ENCODE peak calls at places on chromosomes 12 and 14, in six cellular contexts. P, D, C, E, T and Y are unnamed samples.
A peak's percentile ranks its signal among the peaks of the same experiment; 100 is the strongest.

GRCh38 chr12:107393043-107393725 is 292.4 kb upstream of the PWP1 start:
- DNase-seq in T (no peak), C (no peak), E (no peak), D (no peak), P (no peak), Y (no peak)

GRCh38 chr14:47675489-47676300 is at the start of gene MDGA2:
- DNase-seq in T (no peak), E (no peak), P (no peak), C (peak; percentile 61), D (no peak), Y (no peak)

GRCh38 chr12:124849382-124849781 is 14.3 kb downstream of the SCARB1 start:
- DNase-seq in P (no peak), E (no peak), T (no peak), C (no peak), D (peak; percentile 57), Y (no peak)

GRCh38 chr12:48002179-48002601 is 2.1 kb downstream of the COL2A1 start:
- DNase-seq in E (no peak), P (no peak), T (no peak), D (no peak), C (peak; percentile 39), Y (no peak)

GRCh38 chr14:105616802-105617192 is 90.4 kb downstream of the TMEM121 start:
- DNase-seq in E (no peak), P (no peak), T (no peak), C (no peak), D (no peak), Y (no peak)

GRCh38 chr12:123059501-123059900 is 79.0 kb downstream of the ARL6IP4 start:
- DNase-seq in D (no peak), C (no peak), P (no peak), T (no peak), E (no peak), Y (no peak)

GRCh38 chr14:59332727-59333126 is 132.5 kb downstream of the GPR135 start:
- DNase-seq in E (no peak), T (no peak), P (no peak), D (no peak), C (no peak), Y (no peak)

GRCh38 chr12:32776258-32776657 is 20.6 kb upstream of the YARS2 start:
- DNase-seq in E (no peak), D (no peak), T (no peak), C (no peak), P (no peak), Y (no peak)

GRCh38 chr12:126667340-126667739 is 1599.6 kb upstream of the TMEM132C start:
- DNase-seq in C (no peak), T (no peak), D (no peak), E (no peak), P (no peak), Y (peak; percentile 25)

GRCh38 chr14:81176224-81176623 is 44.5 kb downstream of the GTF2A1 start:
- DNase-seq in E (peak; percentile 76), D (no peak), C (no peak), P (no peak), T (peak; percentile 68), Y (no peak)

GRCh38 chr14:57060276-57060956 is 208.3 kb downstream of the EXOC5 start:
- DNase-seq in T (no peak), C (no peak), P (no peak), D (no peak), E (no peak), Y (peak; percentile 16)

GRCh38 chr12:12977231-12977630 is 22.8 kb downstream of the HEBP1 start:
- DNase-seq in T (no peak), P (no peak), D (no peak), E (no peak), C (no peak), Y (no peak)

GRCh38 chr12:48943221-48943620 is 14.1 kb downstream of the ARF3 start:
- DNase-seq in C (no peak), E (no peak), D (no peak), T (no peak), P (no peak), Y (no peak)

GRCh38 chr14:74492413-74493342 is at the start of gene NPC2:
- DNase-seq in T (no peak), E (no peak), D (no peak), C (no peak), P (no peak), Y (no peak)

GRCh38 chr14:53331247-53331646 is 178.1 kb upstream of the DDHD1 start:
- DNase-seq in C (no peak), P (no peak), E (no peak), T (no peak), D (no peak), Y (peak; percentile 42)

GRCh38 chr12:131217024-131217586 is 263.4 kb downstream of the ADGRD1 start:
- DNase-seq in D (no peak), C (no peak), T (no peak), P (no peak), E (no peak), Y (no peak)

GRCh38 chr12:108305520-108305919 is 33.6 kb downstream of the CMKLR1 start:
- DNase-seq in P (no peak), T (peak; percentile 97), E (peak; percentile 96), D (peak; percentile 45), C (no peak), Y (peak; percentile 45)

GRCh38 chr14:33733721-33734120 is 217.2 kb downstream of the EGLN3 start:
- DNase-seq in E (no peak), D (no peak), P (no peak), T (no peak), C (no peak), Y (no peak)

GRCh38 chr14:33733310-33733709 is 217.6 kb downstream of the EGLN3 start:
- DNase-seq in D (no peak), T (no peak), C (no peak), P (no peak), E (no peak), Y (no peak)

GRCh38 chr14:33736979-33737378 is 213.9 kb downstream of the EGLN3 start:
- DNase-seq in P (no peak), T (no peak), E (no peak), C (no peak), D (no peak), Y (no peak)

GRCh38 chr14:33736299-33736698 is 214.6 kb downstream of the EGLN3 start:
- DNase-seq in P (no peak), C (no peak), E (no peak), T (no peak), D (no peak), Y (no peak)

DNA sequence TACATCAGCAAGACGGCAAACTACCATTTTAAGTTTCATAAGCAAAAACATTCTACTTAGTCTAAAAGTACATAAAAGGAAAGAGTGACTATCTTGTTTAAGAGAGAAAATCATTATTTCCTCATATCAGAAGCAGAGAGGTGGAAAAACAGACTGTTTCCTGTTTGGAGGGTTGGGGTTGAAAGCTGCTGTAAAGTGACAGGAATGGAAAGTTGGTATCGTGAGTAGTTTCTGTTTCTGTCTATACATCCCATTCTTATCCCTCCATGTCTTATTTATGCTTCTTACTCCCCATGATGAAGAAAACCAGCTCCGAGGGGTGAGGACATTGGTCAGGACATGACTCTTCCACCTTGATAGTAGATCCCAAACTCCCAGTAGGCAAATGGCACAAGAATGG is 216.5 kb downstream of the EGLN3 start:
- DNase-seq in P (no peak), E (no peak), T (no peak), C (no peak), D (no peak), Y (no peak)
- TF ChIP-seq CTCF in P (no peak), E (no peak), T (no peak), C (no peak), D (no peak), Y (no peak)

GRCh38 chr14:29802211-29802610 is 125.4 kb downstream of the PRKD1 start:
- DNase-seq in D (no peak), E (no peak), C (no peak), P (no peak), T (no peak), Y (no peak)

GRCh38 chr14:29798776-29799175 is 128.9 kb downstream of the PRKD1 start:
- DNase-seq in P (no peak), C (no peak), T (no peak), E (no peak), D (no peak), Y (no peak)

GRCh38 chr14:29799718-29800117 is 127.9 kb downstream of the PRKD1 start:
- DNase-seq in D (no peak), C (no peak), E (no peak), T (no peak), P (no peak), Y (no peak)

GRCh38 chr14:29803045-29803444 is 124.6 kb downstream of the PRKD1 start:
- DNase-seq in D (no peak), T (no peak), E (no peak), P (no peak), C (no peak), Y (no peak)

DNA sequence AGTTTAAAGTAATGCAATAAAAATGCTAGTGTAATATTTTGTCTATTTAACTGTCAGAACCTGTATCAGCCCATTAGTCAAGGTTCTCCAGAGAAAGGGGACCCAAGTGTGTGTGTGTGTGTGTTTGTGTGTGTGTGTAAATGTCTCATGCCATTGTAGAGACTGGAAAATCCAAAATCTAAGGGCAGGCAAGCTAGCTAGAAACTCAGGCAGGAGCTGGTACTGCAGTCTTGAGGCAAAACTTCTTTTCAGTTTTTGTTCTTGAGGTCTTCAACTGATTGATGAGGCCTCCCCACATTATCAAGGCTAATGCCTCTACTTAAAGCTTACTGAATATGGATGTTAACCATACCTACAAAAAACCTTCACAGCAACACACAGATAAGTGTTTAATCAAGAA is 126.7 kb downstream of the PRKD1 start:
- DNase-seq in E (no peak), P (no peak), D (no peak), C (no peak), T (no peak), Y (no peak)
- TF ChIP-seq CTCF in E (no peak), P (no peak), D (no peak), C (peak; percentile 43), T (no peak), Y (no peak)

GRCh38 chr12:20194171-20194570 is 174.2 kb upstream of the PDE3A start:
- DNase-seq in T (no peak), D (no peak), P (no peak), C (no peak), E (no peak), Y (no peak)
- TF ChIP-seq CTCF in T (peak; percentile 24), D (no peak), P (no peak), C (peak; percentile 38), E (no peak), Y (peak; percentile 29)

DNA sequence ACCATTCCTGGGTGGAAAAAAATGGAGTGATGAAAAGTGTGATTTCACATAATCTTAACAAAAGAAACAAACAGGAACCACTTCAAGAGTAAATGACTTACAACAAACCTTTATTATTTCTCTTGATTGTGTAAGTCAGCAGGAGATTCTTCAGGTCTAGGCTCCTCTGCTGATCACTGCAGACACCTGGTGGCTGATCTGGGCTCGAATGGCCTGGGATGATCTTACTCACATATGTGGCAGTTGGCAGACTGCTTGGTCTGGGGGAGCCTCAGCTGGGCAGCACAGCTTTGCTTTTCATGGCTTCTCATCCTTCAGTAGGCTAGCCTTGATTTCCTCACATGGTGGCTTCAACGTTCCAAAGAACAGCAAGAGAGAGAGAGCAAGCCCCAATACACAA is 215.4 kb upstream of the PRICKLE1 start:
- DNase-seq in E (no peak), P (no peak), C (no peak), T (no peak), D (no peak), Y (no peak)
- TF ChIP-seq CTCF in E (no peak), P (no peak), C (no peak), T (no peak), D (no peak), Y (no peak)